ENCODE peak calls at places on chromosomes 2 and 18, in five cellular contexts. P is CD4-positive, alpha-beta T cell; R is RWPE1; M is heart left ventricle; I is epithelial cell of esophagus. W is an unnamed sample.
A peak's percentile ranks its signal among the peaks of the same experiment; 100 is the strongest.

GRCh38 chr2:113888641-113889470 is 1.0 kb upstream of the ACTR3 start:
- DNase-seq in P (no peak), M (no peak), I (no peak), R (no peak), W (no peak)

GRCh38 chr18:48850891-48851302 is 99.9 kb downstream of the SMAD7 start:
- DNase-seq in R (no peak), I (no peak), P (no peak), M (peak; percentile 75), W (no peak)

GRCh38 chr18:48826806-48827205 is 124.0 kb downstream of the SMAD7 start:
- DNase-seq in M (no peak), R (no peak), P (no peak), I (no peak), W (no peak)

GRCh38 chr2:150063432-150063889 is 424.0 kb downstream of the RND3 start:
- DNase-seq in P (no peak), R (peak; percentile 8), M (no peak), I (peak; percentile 94), W (no peak)

GRCh38 chr2:115580784-115581183 is 1138.3 kb downstream of the DPP10 start:
- DNase-seq in I (no peak), M (no peak), R (no peak), P (no peak), W (no peak)

GRCh38 chr2:65437392-65438135 is 5.2 kb upstream of the SPRED2 start:
- DNase-seq in M (no peak), R (no peak), P (no peak), I (no peak), W (no peak)

GRCh38 chr2:127874378-127875271 is 11.1 kb downstream of the AMMECR1L start:
- DNase-seq in I (no peak), R (no peak), P (no peak), M (no peak), W (no peak)

GRCh38 chr2:54313147-54313546 is 57.1 kb upstream of the TSPYL6 start:
- DNase-seq in M (no peak), P (no peak), R (no peak), I (no peak), W (no peak)

GRCh38 chr18:63676927-63677326 is 15.2 kb upstream of the SERPINB3 start:
- DNase-seq in R (no peak), M (no peak), P (no peak), I (no peak), W (no peak)

GRCh38 chr2:217329023-217329431 is 469.2 kb upstream of the TNP1 start:
- DNase-seq in P (no peak), M (no peak), I (no peak), R (no peak), W (no peak)

GRCh38 chr2:147469471-147469870 is 375.4 kb upstream of the ACVR2A start:
- DNase-seq in I (no peak), M (no peak), P (no peak), R (no peak), W (no peak)

GRCh38 chr2:83650156-83650555 is 808.9 kb downstream of the SUCLG1 start:
- DNase-seq in I (no peak), M (no peak), P (no peak), R (no peak), W (no peak)

GRCh38 chr2:105438104-105438929 is 39.5 kb upstream of the FHL2 start:
- DNase-seq in I (no peak), R (no peak), M (peak; percentile 82), P (no peak), W (no peak)

GRCh38 chr2:233844836-233845235 is 9.5 kb downstream of the HJURP start:
- DNase-seq in I (no peak), M (no peak), P (no peak), R (no peak), W (no peak)

GRCh38 chr2:167689444-167689843 is 558.0 kb downstream of the STK39 start:
- DNase-seq in I (peak; percentile 7), P (no peak), R (no peak), M (no peak), W (no peak)
- TF ChIP-seq CTCF in I (no peak), P (no peak), R (no peak), M (no peak), W (peak; percentile 25)

GRCh38 chr2:120336749-120337148 is 9.2 kb upstream of the INHBB start:
- DNase-seq in P (no peak), R (no peak), M (no peak), I (no peak), W (no peak)
- TF ChIP-seq CTCF in P (no peak), R (no peak), M (no peak), I (no peak), W (no peak)

GRCh38 chr2:6772366-6772710 is 93.4 kb downstream of the CMPK2 start:
- DNase-seq in P (no peak), M (no peak), R (no peak), I (peak; percentile 6), W (no peak)

GRCh38 chr2:6773694-6774044 is 92.0 kb downstream of the CMPK2 start:
- DNase-seq in R (no peak), P (no peak), I (no peak), M (no peak), W (no peak)

GRCh38 chr2:6776125-6776524 is 89.6 kb downstream of the CMPK2 start:
- DNase-seq in P (no peak), M (no peak), I (no peak), R (no peak), W (no peak)

GRCh38 chr2:6771539-6772365 is 94.0 kb downstream of the CMPK2 start:
- DNase-seq in P (no peak), I (no peak), R (no peak), M (no peak), W (no peak)

DNA sequence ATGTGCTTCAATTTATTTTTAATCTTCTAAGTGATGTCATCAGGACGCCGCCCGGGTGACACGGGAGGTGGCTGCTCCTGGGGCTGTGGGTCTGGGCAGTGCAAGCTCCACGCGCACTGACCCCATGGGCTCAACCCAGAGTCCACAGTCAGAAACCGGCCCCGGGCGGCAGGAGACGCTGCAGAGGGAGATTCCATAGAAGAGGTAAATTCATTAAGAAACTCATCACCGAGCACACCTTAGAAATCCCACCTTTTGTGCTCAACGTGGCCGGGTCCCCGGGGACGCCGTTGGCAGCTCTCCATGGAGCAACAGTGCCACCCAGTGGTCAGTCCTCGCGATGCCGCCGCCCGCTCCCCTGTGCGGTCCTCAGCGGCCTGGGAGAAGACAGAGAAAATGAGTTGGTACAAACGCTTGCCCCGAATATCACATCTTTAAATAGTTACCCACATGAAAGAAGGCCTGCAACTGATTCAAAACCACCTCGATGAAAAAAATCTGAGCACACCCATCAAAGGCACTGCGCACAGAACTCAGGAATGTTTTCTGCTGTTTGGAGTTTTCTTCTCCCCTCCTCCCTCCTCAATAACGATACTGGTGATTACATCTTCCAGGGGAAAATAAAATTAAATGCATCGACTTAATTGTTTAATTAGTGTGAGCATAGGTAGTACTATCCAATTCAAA is 92.6 kb downstream of the CMPK2 start:
- DNase-seq in M (peak; percentile 55), P (peak; percentile 56), I (peak; percentile 26), R (peak; percentile 45), W (no peak)
- TF ChIP-seq CTCF in M (peak; percentile 98), P (peak; percentile 93), I (peak; percentile 85), R (peak; percentile 84), W (peak; percentile 88)

GRCh38 chr18:47262397-47263196 is 11.1 kb upstream of the SKOR2 start:
- DNase-seq in P (no peak), I (no peak), M (no peak), R (no peak), W (no peak)

GRCh38 chr18:47260138-47260923 is 8.9 kb upstream of the SKOR2 start:
- DNase-seq in P (no peak), M (peak; percentile 24), I (peak; percentile 66), R (peak; percentile 38), W (no peak)

GRCh38 chr18:47263197-47263827 is 11.9 kb upstream of the SKOR2 start:
- DNase-seq in M (no peak), R (no peak), I (no peak), P (no peak), W (no peak)

GRCh38 chr18:47261902-47262301 is 10.4 kb upstream of the SKOR2 start:
- DNase-seq in R (no peak), I (no peak), M (no peak), P (no peak), W (no peak)

DNA sequence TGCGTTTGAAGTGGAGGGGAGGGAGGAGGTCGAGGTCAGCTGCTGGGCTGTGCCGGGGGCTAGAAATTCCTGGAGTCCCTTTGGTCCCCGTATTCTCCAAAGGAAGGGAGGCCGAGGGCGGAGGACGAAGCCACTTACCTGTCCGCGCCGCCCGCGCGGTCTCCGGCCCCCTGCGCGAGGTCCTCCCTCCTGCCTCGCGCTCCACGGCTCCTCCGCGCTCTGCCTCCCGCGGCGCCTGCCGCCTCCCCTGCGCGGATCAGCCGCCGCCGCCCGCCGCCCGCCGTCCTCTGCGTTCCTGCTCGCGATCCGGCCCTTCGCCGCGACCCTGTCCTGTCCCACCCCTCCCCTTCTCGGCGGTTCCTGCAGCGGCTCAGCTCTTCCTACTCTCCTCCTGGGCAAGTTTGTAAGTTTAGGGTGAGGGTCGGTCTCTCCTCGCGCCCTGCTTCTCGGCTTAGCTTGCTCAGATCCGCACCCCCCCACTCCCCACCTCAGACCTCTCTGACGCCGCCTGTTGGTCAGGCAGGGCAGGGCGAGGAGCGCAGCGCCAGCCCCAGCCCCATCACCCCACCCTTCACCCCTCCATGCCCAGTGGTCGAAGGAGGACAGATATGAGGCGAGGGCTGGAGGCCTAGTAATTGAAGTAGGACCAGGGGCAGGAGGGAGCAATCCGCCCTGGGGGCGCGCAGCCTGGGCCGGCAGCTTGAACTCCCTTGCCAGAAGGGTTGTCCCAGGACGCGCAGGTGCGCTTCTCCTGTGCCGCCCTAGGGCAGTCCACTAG is 9.7 kb upstream of the SKOR2 start:
- DNase-seq in P (no peak), R (no peak), M (no peak), I (no peak), W (no peak)
- TF ChIP-seq CTCF in P (no peak), R (no peak), M (no peak), I (no peak), W (peak; percentile 10)

GRCh38 chr2:43225788-43226557 is 433 bp downstream of the ZFP36L2 start:
- DNase-seq in I (peak; percentile 36), M (peak; percentile 83), P (peak; percentile 58), R (no peak), W (no peak)
- TF ChIP-seq CTCF in I (no peak), M (no peak), P (no peak), R (no peak), W (no peak)

DNA sequence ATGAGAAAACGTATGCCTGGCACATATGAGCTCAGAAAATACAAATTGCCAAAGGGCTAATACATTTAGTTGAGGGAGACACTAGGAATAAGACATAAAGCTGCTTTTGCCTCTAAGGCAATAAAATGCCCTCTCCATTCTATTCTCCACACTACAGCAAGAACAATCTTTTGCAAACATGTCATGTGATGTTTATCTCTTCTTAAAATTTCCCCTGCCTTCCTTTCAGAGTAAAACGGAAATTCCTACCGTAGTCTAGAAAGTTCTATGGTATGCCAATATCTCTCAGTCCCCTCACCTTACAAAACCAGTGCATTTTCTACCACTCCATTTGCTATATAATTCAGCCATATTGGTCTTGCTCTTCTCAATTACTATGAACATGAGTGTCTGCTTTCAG is 33.1 kb downstream of the C18orf54 start:
- DNase-seq in M (no peak), I (no peak), R (no peak), P (no peak), W (no peak)
- TF ChIP-seq CTCF in M (no peak), I (no peak), R (no peak), P (no peak), W (no peak)

GRCh38 chr2:36589230-36589630 is 8.7 kb downstream of the FEZ2 start:
- DNase-seq in I (no peak), M (no peak), R (no peak), P (no peak), W (no peak)
- TF ChIP-seq CTCF in I (no peak), M (no peak), R (no peak), P (no peak), W (no peak)

W was measured in retinal pigment epithelial cell.